ENCODE peak calls at places on chromosomes 16 and 17, in five cellular contexts. O, N, X, B and D are unnamed samples.

GRCh38 chr16:8886593-8887437 is 4.7 kb downstream of the LITAFD start:
- DNase-seq in O (no peak), N (no peak), X (no peak), B (no peak), D (no peak)

GRCh38 chr17:33197342-33197741 is 95.8 kb downstream of the ASIC2 start:
- DNase-seq in O (no peak), N (no peak), X (no peak), B (no peak), D (no peak)

GRCh38 chr16:48188449-48189102 is 32.8 kb upstream of the ABCC12 start:
- DNase-seq in O (no peak), N (no peak), X (no peak), B (no peak), D (no peak)

GRCh38 chr17:77778636-77779524 is 179.6 kb upstream of the TNRC6C start:
- DNase-seq in O (peak; percentile 28), N (peak; percentile 63), X (peak; percentile 21), B (peak; percentile 86), D (no peak)

GRCh38 chr16:71409038-71409775 is 32.6 kb downstream of the TLE7 start:
- DNase-seq in O (no peak), N (no peak), X (no peak), B (no peak), D (no peak)

GRCh38 chr16:86466695-86467406 is 43.5 kb upstream of the FOXF1 start:
- DNase-seq in O (no peak), N (peak; percentile 96), X (no peak), B (no peak), D (no peak)

GRCh38 chr17:34797724-34798123 is 163.5 kb downstream of the CCT6B start:
- DNase-seq in O (no peak), N (peak; percentile 28), X (peak; percentile 47), B (peak; percentile 35), D (no peak)

GRCh38 chr17:152860-153420 is 15.6 kb downstream of the SCGB1C2 start:
- DNase-seq in O (no peak), N (no peak), X (no peak), B (peak; percentile 14), D (no peak)